ENCODE peak calls at places on chromosome 1, in five cellular contexts. One of them, this sample, is unnamed.

GRCh38 chr1:93148001-93148400 is 32.2 kb downstream of the TMED5 start:
- DNase-seq in aorta: no peak
- DNase-seq in cardiac fibroblast: peak; percentile 22
- DNase-seq in activated naive CD4-positive, alpha-beta T cell treated with anti-CD3 and anti-CD28 coated beads, Interleukin-2, amount 50 U/mL, for 16 hours: no peak
- DNase-seq in H54: no peak
- DNase-seq in this sample: no peak

GRCh38 chr1:43783671-43784205 is 76.4 kb downstream of the ST3GAL3 start:
- DNase-seq in aorta: no peak
- DNase-seq in cardiac fibroblast: peak; percentile 12
- DNase-seq in activated naive CD4-positive, alpha-beta T cell treated with anti-CD3 and anti-CD28 coated beads, Interleukin-2, amount 50 U/mL, for 16 hours: no peak
- DNase-seq in H54: no peak
- DNase-seq in this sample: no peak

GRCh38 chr1:171595324-171595723 is 26.7 kb upstream of the MYOCOS start:
- DNase-seq in aorta: no peak
- DNase-seq in cardiac fibroblast: no peak
- DNase-seq in activated naive CD4-positive, alpha-beta T cell treated with anti-CD3 and anti-CD28 coated beads, Interleukin-2, amount 50 U/mL, for 16 hours: no peak
- DNase-seq in H54: no peak
- DNase-seq in this sample: no peak

GRCh38 chr1:150165622-150166612 is 16.2 kb downstream of the PLEKHO1 start:
- DNase-seq in aorta: no peak
- DNase-seq in cardiac fibroblast: peak; percentile 66
- DNase-seq in activated naive CD4-positive, alpha-beta T cell treated with anti-CD3 and anti-CD28 coated beads, Interleukin-2, amount 50 U/mL, for 16 hours: peak; percentile 53
- DNase-seq in H54: no peak
- DNase-seq in this sample: peak; percentile 57

GRCh38 chr1:75338974-75339483 is 204.8 kb downstream of the LHX8 start:
- DNase-seq in aorta: no peak
- DNase-seq in cardiac fibroblast: no peak
- DNase-seq in activated naive CD4-positive, alpha-beta T cell treated with anti-CD3 and anti-CD28 coated beads, Interleukin-2, amount 50 U/mL, for 16 hours: no peak
- DNase-seq in H54: no peak
- DNase-seq in this sample: no peak

GRCh38 chr1:6419803-6420593 is at the start of gene HES2:
- DNase-seq in aorta: no peak
- DNase-seq in cardiac fibroblast: no peak
- DNase-seq in activated naive CD4-positive, alpha-beta T cell treated with anti-CD3 and anti-CD28 coated beads, Interleukin-2, amount 50 U/mL, for 16 hours: no peak
- DNase-seq in H54: peak; percentile 65
- DNase-seq in this sample: peak; percentile 52

GRCh38 chr1:24475700-24476099 is 26.9 kb upstream of the RCAN3 start:
- DNase-seq in aorta: no peak
- DNase-seq in cardiac fibroblast: no peak
- DNase-seq in activated naive CD4-positive, alpha-beta T cell treated with anti-CD3 and anti-CD28 coated beads, Interleukin-2, amount 50 U/mL, for 16 hours: no peak
- DNase-seq in H54: no peak
- DNase-seq in this sample: no peak

GRCh38 chr1:63773496-63773814 is 362 bp upstream of the ROR1 start:
- DNase-seq in aorta: no peak
- DNase-seq in cardiac fibroblast: no peak
- DNase-seq in activated naive CD4-positive, alpha-beta T cell treated with anti-CD3 and anti-CD28 coated beads, Interleukin-2, amount 50 U/mL, for 16 hours: no peak
- DNase-seq in H54: no peak
- DNase-seq in this sample: no peak

GRCh38 chr1:220371324-220371723 is 99.1 kb upstream of the RAB3GAP2 start:
- DNase-seq in aorta: no peak
- DNase-seq in cardiac fibroblast: no peak
- DNase-seq in activated naive CD4-positive, alpha-beta T cell treated with anti-CD3 and anti-CD28 coated beads, Interleukin-2, amount 50 U/mL, for 16 hours: no peak
- DNase-seq in H54: no peak
- DNase-seq in this sample: no peak

GRCh38 chr1:65231718-65232330 is 77.5 kb upstream of the DNAJC6 start:
- DNase-seq in aorta: no peak
- DNase-seq in cardiac fibroblast: no peak
- DNase-seq in activated naive CD4-positive, alpha-beta T cell treated with anti-CD3 and anti-CD28 coated beads, Interleukin-2, amount 50 U/mL, for 16 hours: no peak
- DNase-seq in H54: no peak
- DNase-seq in this sample: no peak

GRCh38 chr1:84780000-84780716 is 89.9 kb upstream of the SSX2IP start:
- DNase-seq in aorta: no peak
- DNase-seq in cardiac fibroblast: peak; percentile 58
- DNase-seq in activated naive CD4-positive, alpha-beta T cell treated with anti-CD3 and anti-CD28 coated beads, Interleukin-2, amount 50 U/mL, for 16 hours: no peak
- DNase-seq in H54: no peak
- DNase-seq in this sample: no peak

GRCh38 chr1:172746091-172746949 is 87.4 kb downstream of the FASLG start:
- DNase-seq in aorta: no peak
- DNase-seq in cardiac fibroblast: peak; percentile 93
- DNase-seq in activated naive CD4-positive, alpha-beta T cell treated with anti-CD3 and anti-CD28 coated beads, Interleukin-2, amount 50 U/mL, for 16 hours: no peak
- DNase-seq in H54: peak; percentile 55
- DNase-seq in this sample: no peak

GRCh38 chr1:241957692-241958494 is at the start of gene BECN2:
- DNase-seq in aorta: no peak
- DNase-seq in cardiac fibroblast: no peak
- DNase-seq in activated naive CD4-positive, alpha-beta T cell treated with anti-CD3 and anti-CD28 coated beads, Interleukin-2, amount 50 U/mL, for 16 hours: no peak
- DNase-seq in H54: no peak
- DNase-seq in this sample: no peak

GRCh38 chr1:9203623-9204022 is 31.0 kb upstream of the H6PD start:
- DNase-seq in aorta: no peak
- DNase-seq in cardiac fibroblast: no peak
- DNase-seq in activated naive CD4-positive, alpha-beta T cell treated with anti-CD3 and anti-CD28 coated beads, Interleukin-2, amount 50 U/mL, for 16 hours: no peak
- DNase-seq in H54: no peak
- DNase-seq in this sample: peak; percentile 51

GRCh38 chr1:206963119-206963712 is 7.0 kb downstream of the FCAMR start:
- DNase-seq in aorta: no peak
- DNase-seq in cardiac fibroblast: no peak
- DNase-seq in activated naive CD4-positive, alpha-beta T cell treated with anti-CD3 and anti-CD28 coated beads, Interleukin-2, amount 50 U/mL, for 16 hours: no peak
- DNase-seq in H54: no peak
- DNase-seq in this sample: no peak

GRCh38 chr1:175317309-175317708 is 124.7 kb upstream of the KIAA0040 start:
- DNase-seq in aorta: no peak
- DNase-seq in cardiac fibroblast: no peak
- DNase-seq in activated naive CD4-positive, alpha-beta T cell treated with anti-CD3 and anti-CD28 coated beads, Interleukin-2, amount 50 U/mL, for 16 hours: no peak
- DNase-seq in H54: no peak
- DNase-seq in this sample: no peak

GRCh38 chr1:6353605-6353947 is 40.0 kb downstream of the ACOT7 start:
- DNase-seq in aorta: no peak
- DNase-seq in cardiac fibroblast: no peak
- DNase-seq in activated naive CD4-positive, alpha-beta T cell treated with anti-CD3 and anti-CD28 coated beads, Interleukin-2, amount 50 U/mL, for 16 hours: no peak
- DNase-seq in H54: no peak
- DNase-seq in this sample: no peak

GRCh38 chr1:228555074-228555989 is 68.2 kb downstream of the RNF187 start:
- DNase-seq in aorta: no peak
- DNase-seq in cardiac fibroblast: peak; percentile 39
- DNase-seq in activated naive CD4-positive, alpha-beta T cell treated with anti-CD3 and anti-CD28 coated beads, Interleukin-2, amount 50 U/mL, for 16 hours: no peak
- DNase-seq in H54: peak; percentile 22
- DNase-seq in this sample: no peak

GRCh38 chr1:20439282-20439681 is 46.7 kb downstream of the CAMK2N1 start:
- DNase-seq in aorta: no peak
- DNase-seq in cardiac fibroblast: peak; percentile 55
- DNase-seq in activated naive CD4-positive, alpha-beta T cell treated with anti-CD3 and anti-CD28 coated beads, Interleukin-2, amount 50 U/mL, for 16 hours: no peak
- DNase-seq in H54: no peak
- DNase-seq in this sample: no peak

This sample was measured in activated naive CD8-positive, alpha-beta T cell treated with anti-CD3 and anti-CD28 coated beads, Interleukin-2, amount 10 ng/mL, durations not matched to agents 7 days and 5 days.